ENCODE peak calls at places on chromosomes 2 and 18, in six cellular contexts. Q is nephron progenitor cell, T is tibial artery, F is astrocyte of the spinal cord, A is iPS-NIHi11, B is GM20000. U is an unnamed sample.

GRCh38 chr2:26657265-26657664 is 16.1 kb upstream of the CIB4 start:
- DNase-seq in F (no peak), Q (no peak), T (no peak), A (no peak), B (no peak), U (no peak)

GRCh38 chr2:39845460-39846146 is 66.5 kb upstream of the THUMPD2 start:
- DNase-seq in Q (no peak), A (no peak), T (no peak), F (no peak), B (no peak), U (no peak)

GRCh38 chr2:205612661-205613060 is 69.6 kb upstream of the NRP2 start:
- DNase-seq in T (no peak), Q (no peak), A (no peak), B (no peak), F (no peak), U (no peak)

GRCh38 chr2:38685116-38685735 is 19.3 kb downstream of the GALM start:
- DNase-seq in T (no peak), Q (no peak), F (peak; percentile 25), B (no peak), A (no peak), U (no peak)

GRCh38 chr2:239255643-239256042 is 145.2 kb downstream of the HDAC4 start:
- DNase-seq in B (no peak), Q (no peak), T (no peak), A (no peak), F (no peak), U (no peak)

GRCh38 chr18:35407871-35408481 is 30.8 kb upstream of the ZNF396 start:
- DNase-seq in F (peak; percentile 80), Q (peak; percentile 44), T (no peak), A (peak; percentile 67), B (peak; percentile 61), U (peak; percentile 87)

GRCh38 chr2:96146881-96147592 is 1.8 kb upstream of the DUSP2 start:
- DNase-seq in T (no peak), A (no peak), B (no peak), Q (no peak), F (no peak), U (no peak)

GRCh38 chr2:27990030-27990590 is 99.6 kb downstream of the BABAM2 start:
- DNase-seq in T (no peak), B (no peak), A (no peak), F (peak; percentile 36), Q (no peak), U (no peak)

GRCh38 chr2:96267159-96267971 is 1.3 kb downstream of the CIAO1 start:
- DNase-seq in Q (peak; percentile 49), B (peak; percentile 45), A (peak; percentile 64), F (peak; percentile 38), T (no peak), U (peak; percentile 62)

GRCh38 chr2:240856151-240856980 is 12.3 kb upstream of the AGXT start:
- DNase-seq in B (no peak), A (peak; percentile 81), F (no peak), T (no peak), Q (no peak), U (peak; percentile 48)

GRCh38 chr2:168521342-168521741 is 65.3 kb downstream of the CERS6 start:
- DNase-seq in B (no peak), F (no peak), Q (no peak), T (no peak), A (no peak), U (no peak)

GRCh38 chr2:190682168-190682567 is 33.3 kb downstream of the NAB1 start:
- DNase-seq in B (no peak), A (no peak), F (no peak), T (no peak), Q (no peak), U (peak; percentile 72)

GRCh38 chr18:10661333-10661732 is 135.5 kb downstream of the NAPG start:
- DNase-seq in A (no peak), B (no peak), Q (no peak), F (peak; percentile 25), T (no peak), U (peak; percentile 50)

GRCh38 chr2:166803314-166803986 is 84.8 kb upstream of the XIRP2 start:
- DNase-seq in A (no peak), T (no peak), F (no peak), B (no peak), Q (no peak), U (no peak)

GRCh38 chr2:228104215-228104614 is 77.3 kb downstream of the SPHKAP start:
- DNase-seq in Q (no peak), B (no peak), F (no peak), A (no peak), T (no peak), U (no peak)

GRCh38 chr2:120398961-120399888 is 53.3 kb downstream of the INHBB start:
- DNase-seq in F (no peak), B (no peak), T (peak; percentile 16), Q (no peak), A (no peak), U (no peak)